ENCODE peak calls at places on chromosomes 13 and 19, in nine cellular contexts. J is activated CD4-positive, alpha-beta T cell treated with anti-CD3 and anti-CD28 coated beads, Interleukin-2, amount 10 ng/mL, durations not matched to agents 7 days and 5 days; D is neuronal stem cell; R is fibroblast of lung; Z is mesenteric fat pad; W is activated CD8-positive, alpha-beta T cell treated with anti-CD3 and anti-CD28 coated beads for 36 hours; N is SW480; E is astrocyte; T is pancreas. L is an unnamed sample.

GRCh38 chr19:51274037-51274370 is 23.1 kb downstream of the SIGLECL1 start:
- DNase-seq in J (no peak), D (no peak), R (no peak), Z (no peak), W (no peak), N (no peak), E (no peak), T (no peak), L (no peak)

GRCh38 chr13:45333973-45334922 is 6.7 kb downstream of the TPT1 start:
- DNase-seq in J (peak), D (no peak), R (no peak), Z (no peak), W (peak), N (no peak), E (peak), T (no peak), L (no peak)

GRCh38 chr19:17021793-17022590 is 4.6 kb downstream of the CPAMD8 start:
- DNase-seq in J (no peak), D (no peak), R (no peak), Z (no peak), W (no peak), N (no peak), E (no peak), T (no peak), L (no peak)

GRCh38 chr13:51772781-51773180 is 31.2 kb downstream of the DHRS12 start:
- DNase-seq in J (no peak), D (no peak), R (no peak), Z (no peak), W (no peak), N (no peak), E (no peak), T (no peak), L (no peak)

GRCh38 chr13:67134322-67135129 is 95.6 kb downstream of the PCDH9 start:
- DNase-seq in J (no peak), D (no peak), R (peak), Z (no peak), W (no peak), N (no peak), E (no peak), T (no peak), L (no peak)

GRCh38 chr19:2719910-2720776 is 1.0 kb downstream of the DIRAS1 start:
- DNase-seq in J (no peak), D (no peak), R (peak), Z (no peak), W (no peak), N (no peak), E (peak), T (no peak), L (no peak)

GRCh38 chr19:50003810-50004419 is 21.3 kb downstream of the VRK3 start:
- DNase-seq in J (peak), D (no peak), R (peak), Z (no peak), W (peak), N (peak), E (peak), T (no peak), L (peak)

GRCh38 chr19:14467816-14468215 is 7.3 kb downstream of the PTGER1 start:
- DNase-seq in J (no peak), D (no peak), R (no peak), Z (no peak), W (no peak), N (peak), E (no peak), T (no peak), L (no peak)

GRCh38 chr13:73983109-73983508 is 151.1 kb downstream of the KLF12 start:
- DNase-seq in J (no peak), D (no peak), R (no peak), Z (no peak), W (no peak), N (no peak), E (no peak), T (no peak), L (no peak)

GRCh38 chr19:35977446-35978222 is 17.4 kb upstream of the SDHAF1 start:
- DNase-seq in J (peak), D (no peak), R (no peak), Z (no peak), W (peak), N (peak), E (no peak), T (no peak), L (no peak)

GRCh38 chr13:107296804-107297203 is 728.9 kb upstream of the ARGLU1 start:
- DNase-seq in J (no peak), D (no peak), R (peak), Z (no peak), W (no peak), N (no peak), E (peak), T (no peak), L (no peak)

GRCh38 chr13:96003304-96003703 is 49.9 kb downstream of the UGGT2 start:
- DNase-seq in J (no peak), D (no peak), R (peak), Z (no peak), W (no peak), N (no peak), E (no peak), T (no peak), L (no peak)

GRCh38 chr19:49551531-49551930 is 23.7 kb downstream of the RCN3 start:
- DNase-seq in J (no peak), D (no peak), R (no peak), Z (no peak), W (no peak), N (no peak), E (no peak), T (no peak), L (no peak)

GRCh38 chr19:42401365-42402303 is 11.5 kb upstream of the CNFN start:
- DNase-seq in J (peak), D (peak), R (peak), Z (peak), W (peak), N (peak), E (peak), T (peak), L (peak)

GRCh38 chr19:45251452-45252354 is 632 bp downstream of the MARK4 start:
- DNase-seq in J (no peak), D (no peak), R (peak), Z (no peak), W (peak), N (no peak), E (no peak), T (peak), L (no peak)

GRCh38 chr19:34404109-34404909 is at the start of gene PDCD2L:
- DNase-seq in J (peak), D (peak), R (peak), Z (peak), W (peak), N (peak), E (peak), T (peak), L (peak)

L was measured in stomach.